ENCODE peak calls at places on chromosome 13, in ten cellular contexts. N is T-helper 9 cell; O is effector CD4-positive, alpha-beta T cell; F is lung; S is retinal pigment epithelial cell; C is Jurkat, Clone E6-1; H is substantia nigra; V is endothelial cell; T is NCI-H510A treated with DMSO at 0.1 percent for 48 hours; B is NCI-H1105. M is an unnamed sample.
A peak's percentile ranks its signal among the peaks of the same experiment; 100 is the strongest.

GRCh38 chr13:99985886-99986527 is 4.4 kb downstream of the ZIC2 start:
- DNase-seq in F (no peak), T (no peak), V (no peak), H (no peak), C (no peak), O (no peak), S (no peak), N (no peak), B (no peak), M (no peak)

GRCh38 chr13:73231456-73231855 is 172.7 kb downstream of the KLF5 start:
- DNase-seq in T (no peak), O (no peak), V (no peak), C (no peak), S (no peak), H (no peak), N (no peak), F (no peak), B (no peak), M (no peak)

GRCh38 chr13:74570046-74570445 is 435.8 kb upstream of the KLF12 start:
- DNase-seq in O (no peak), C (no peak), V (no peak), T (no peak), N (no peak), H (no peak), B (no peak), S (no peak), F (no peak), M (no peak)

GRCh38 chr13:79749985-79750551 is 269.1 kb downstream of the NDFIP2 start:
- DNase-seq in H (no peak), N (no peak), T (no peak), B (no peak), S (peak; percentile 96), V (peak; percentile 27), O (no peak), C (no peak), F (peak; percentile 87), M (peak; percentile 88)

GRCh38 chr13:26022538-26023292 is 29.1 kb downstream of the SHISA2 start:
- DNase-seq in B (no peak), V (no peak), H (no peak), N (no peak), T (no peak), C (no peak), S (no peak), F (peak; percentile 85), O (no peak), M (no peak)

GRCh38 chr13:102726430-102726829 is 31.6 kb upstream of the METTL21C start:
- DNase-seq in T (no peak), B (no peak), O (no peak), S (no peak), V (no peak), N (no peak), H (no peak), C (peak; percentile 45), F (no peak), M (no peak)

GRCh38 chr13:37602743-37603381 is 4.3 kb upstream of the POSTN start:
- DNase-seq in N (no peak), B (peak; percentile 2), O (no peak), V (no peak), C (no peak), F (no peak), T (peak; percentile 4), S (no peak), H (no peak), M (no peak)

GRCh38 chr13:88649855-88650254 is 978.7 kb downstream of the SLITRK5 start:
- DNase-seq in C (no peak), B (no peak), H (no peak), N (no peak), F (no peak), S (no peak), T (no peak), O (no peak), V (no peak), M (no peak)

GRCh38 chr13:89490661-89491060 is 1819.5 kb downstream of the SLITRK5 start:
- DNase-seq in N (no peak), F (no peak), H (no peak), O (no peak), V (no peak), T (no peak), S (no peak), B (no peak), C (no peak), M (no peak)

GRCh38 chr13:73697166-73697565 is 437.0 kb downstream of the KLF12 start:
- DNase-seq in O (no peak), V (no peak), S (no peak), C (no peak), T (no peak), F (no peak), H (no peak), B (no peak), N (no peak), M (no peak)

GRCh38 chr13:101523154-101523669 is 70.7 kb downstream of the ITGBL1 start:
- DNase-seq in N (no peak), S (no peak), F (no peak), V (no peak), B (no peak), C (no peak), O (no peak), T (no peak), H (no peak), M (no peak)

GRCh38 chr13:29664591-29664990 is 69.1 kb upstream of the SLC7A1 start:
- DNase-seq in B (no peak), O (no peak), H (no peak), C (no peak), N (no peak), F (no peak), T (no peak), V (no peak), S (no peak), M (no peak)

GRCh38 chr13:100306444-100306999 is 217.6 kb downstream of the PCCA start:
- DNase-seq in B (no peak), S (no peak), H (no peak), V (no peak), T (no peak), O (no peak), N (no peak), F (no peak), C (no peak), M (no peak)

GRCh38 chr13:106110241-106110855 is 425.1 kb downstream of the EFNB2 start:
- DNase-seq in V (no peak), B (no peak), H (no peak), O (no peak), T (no peak), S (no peak), F (no peak), C (no peak), N (no peak), M (no peak)

GRCh38 chr13:50275392-50276063 is 260.3 kb downstream of the KCNRG start:
- DNase-seq in N (no peak), C (no peak), V (no peak), F (no peak), T (peak; percentile 38), O (no peak), S (no peak), H (no peak), B (no peak), M (no peak)

GRCh38 chr13:41568143-41568989 is 111.0 kb downstream of the RGCC start:
- DNase-seq in F (no peak), O (no peak), S (no peak), B (no peak), V (no peak), N (no peak), T (no peak), H (no peak), C (peak; percentile 28), M (no peak)

GRCh38 chr13:102028846-102029245 is 373.0 kb downstream of the FGF14 start:
- DNase-seq in N (no peak), O (no peak), V (no peak), B (peak; percentile 62), F (no peak), T (no peak), S (no peak), H (no peak), C (no peak), M (no peak)

GRCh38 chr13:40662866-40663265 is 3.6 kb downstream of the FOXO1 start:
- DNase-seq in S (no peak), F (no peak), O (no peak), V (no peak), H (no peak), B (no peak), T (no peak), C (no peak), N (no peak), M (no peak)

GRCh38 chr13:79196366-79196765 is 209.7 kb downstream of the RBM26 start:
- DNase-seq in V (no peak), F (no peak), B (no peak), O (no peak), N (no peak), T (no peak), S (no peak), H (no peak), C (peak; percentile 17), M (no peak)

GRCh38 chr13:51783432-51784094 is 20.4 kb downstream of the DHRS12 start:
- DNase-seq in T (no peak), O (no peak), N (no peak), C (no peak), S (no peak), B (no peak), F (no peak), V (no peak), H (no peak), M (no peak)

GRCh38 chr13:71242191-71242590 is 624.8 kb downstream of the DACH1 start:
- DNase-seq in T (no peak), B (peak; percentile 63), C (no peak), F (no peak), S (peak; percentile 76), H (no peak), N (no peak), O (no peak), V (no peak), M (no peak)

GRCh38 chr13:44422755-44423643 is 49.4 kb downstream of the SERP2 start:
- DNase-seq in H (no peak), S (no peak), V (no peak), O (no peak), C (no peak), T (no peak), B (no peak), F (no peak), N (no peak), M (no peak)

M was measured in AG04450.